ENCODE peak calls at places on chromosomes 5 and 9, in nine cellular contexts. Y, D, R, F, Q, V, S, H and N are unnamed samples.

GRCh38 chr9:83544002-83544698 is 5.9 kb upstream of the FRMD3 start:
- DNase-seq in Y (peak; percentile 49), D (peak; percentile 43), R (peak; percentile 25), F (peak; percentile 90), Q (peak; percentile 39), V (no peak), S (peak; percentile 41), H (peak; percentile 75), N (peak; percentile 25)

GRCh38 chr9:93126151-93126781 is 7.8 kb downstream of the NINJ1 start:
- DNase-seq in Y (no peak), D (no peak), R (peak; percentile 17), F (no peak), Q (no peak), V (peak; percentile 57), S (no peak), H (no peak), N (no peak)

GRCh38 chr9:130287736-130288135 is 22.2 kb downstream of the HMCN2 start:
- DNase-seq in Y (no peak), D (no peak), R (no peak), F (no peak), Q (no peak), V (no peak), S (no peak), H (no peak), N (no peak)

GRCh38 chr9:129471201-129472019 is 149.5 kb downstream of the C9orf50 start:
- DNase-seq in Y (no peak), D (no peak), R (no peak), F (no peak), Q (no peak), V (no peak), S (no peak), H (no peak), N (no peak)

GRCh38 chr9:80467632-80468031 is 895.9 kb downstream of the TLE4 start:
- DNase-seq in Y (no peak), D (peak; percentile 10), R (no peak), F (no peak), Q (peak; percentile 19), V (no peak), S (no peak), H (peak; percentile 20), N (no peak)

GRCh38 chr5:118548761-118549160 is 439.6 kb downstream of the DTWD2 start:
- DNase-seq in Y (peak; percentile 57), D (no peak), R (no peak), F (peak; percentile 93), Q (no peak), V (no peak), S (peak; percentile 59), H (peak; percentile 1), N (no peak)

GRCh38 chr5:1553642-1554409 is 30.1 kb upstream of the LPCAT1 start:
- DNase-seq in Y (no peak), D (no peak), R (no peak), F (no peak), Q (no peak), V (no peak), S (no peak), H (no peak), N (no peak)

GRCh38 chr5:111680737-111681413 is 76.1 kb downstream of the NREP start:
- DNase-seq in Y (peak; percentile 95), D (peak; percentile 85), R (peak; percentile 69), F (peak; percentile 96), Q (peak; percentile 88), V (peak; percentile 74), S (peak; percentile 86), H (peak; percentile 97), N (peak; percentile 95)

GRCh38 chr5:68656936-68657857 is 436.6 kb upstream of the SLC30A5 start:
- DNase-seq in Y (no peak), D (no peak), R (peak; percentile 29), F (no peak), Q (no peak), V (no peak), S (no peak), H (peak; percentile 22), N (no peak)

GRCh38 chr5:65137631-65138030 is 344.1 kb downstream of the ADAMTS6 start:
- DNase-seq in Y (no peak), D (no peak), R (no peak), F (no peak), Q (no peak), V (no peak), S (no peak), H (no peak), N (no peak)

GRCh38 chr5:56124885-56125250 is 108.3 kb downstream of the ANKRD55 start:
- DNase-seq in Y (no peak), D (no peak), R (no peak), F (peak; percentile 15), Q (no peak), V (no peak), S (no peak), H (no peak), N (no peak)

GRCh38 chr9:116674210-116674980 is 12.7 kb upstream of the TRIM32 start:
- DNase-seq in Y (no peak), D (no peak), R (no peak), F (no peak), Q (no peak), V (no peak), S (no peak), H (no peak), N (no peak)

DNA sequence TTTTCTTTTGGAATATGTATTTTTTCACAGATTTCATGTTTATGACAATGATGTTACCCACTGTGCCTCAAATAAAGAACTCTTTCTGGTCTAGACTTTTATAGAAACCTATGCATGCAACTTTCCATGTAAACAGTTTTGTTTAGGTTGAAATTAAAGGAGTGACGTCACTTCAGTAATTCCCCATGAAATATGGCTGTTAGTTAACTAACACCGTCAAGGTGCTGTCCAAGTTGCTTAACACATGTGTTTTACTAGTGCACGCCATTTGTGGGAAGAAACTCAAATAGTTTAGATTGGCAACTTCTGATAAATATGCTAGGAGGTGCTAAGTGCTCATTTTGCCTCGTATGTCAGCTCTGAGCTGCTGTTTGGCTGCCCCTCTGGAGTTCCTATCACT is 102.2 kb downstream of the FBN2 start:
- DNase-seq in Y (no peak), D (no peak), R (no peak), F (no peak), Q (no peak), V (no peak), S (no peak), H (no peak), N (no peak)
- TF ChIP-seq CTCF in Y (no peak), D (no peak), R (no peak), F (no peak), Q (no peak), V (no peak), S (no peak), H (no peak), N (no peak)

GRCh38 chr5:178199581-178200434 is 4.5 kb upstream of the HNRNPAB start:
- DNase-seq in Y (no peak), D (no peak), R (no peak), F (no peak), Q (no peak), V (peak; percentile 46), S (no peak), H (no peak), N (no peak)
- TF ChIP-seq CTCF in Y (no peak), D (no peak), R (no peak), F (no peak), Q (no peak), V (no peak), S (no peak), H (no peak), N (no peak)

DNA sequence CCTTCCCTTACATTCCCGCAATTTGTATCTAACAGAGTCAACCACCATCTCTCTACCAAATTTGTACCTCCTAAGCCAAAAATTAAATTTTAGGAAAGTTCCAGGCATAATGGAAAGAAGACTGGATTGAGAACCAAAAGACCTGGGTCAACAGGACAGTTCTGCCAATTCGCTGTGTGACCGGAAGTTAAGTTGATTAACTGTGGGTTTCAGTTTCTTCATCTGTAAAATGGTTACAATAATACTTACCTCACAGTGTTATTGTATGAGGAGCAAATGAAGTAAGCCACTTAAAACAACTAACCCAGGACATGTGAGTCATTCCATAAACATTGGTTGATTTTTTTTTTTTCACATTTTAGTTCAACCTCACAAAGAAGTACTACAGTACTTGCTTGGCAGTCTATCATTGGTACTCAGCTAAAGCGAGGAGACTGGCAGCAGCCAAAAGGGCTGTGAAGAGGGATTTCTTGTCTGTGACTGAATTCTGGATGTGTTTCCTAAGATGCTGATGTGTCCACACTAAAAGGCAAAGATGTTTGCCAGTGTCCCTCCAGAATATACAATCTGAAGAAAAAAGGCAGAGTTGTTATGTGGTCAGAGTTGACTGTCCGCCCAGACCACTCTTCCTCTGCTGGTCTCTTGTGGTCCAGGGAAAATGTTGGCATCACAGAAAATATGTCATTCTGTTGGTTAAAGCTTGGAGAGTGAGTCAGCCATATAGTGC is 198.6 kb downstream of the TLE1 start:
- DNase-seq in Y (peak; percentile 95), D (no peak), R (no peak), F (peak; percentile 60), Q (no peak), V (peak; percentile 69), S (peak; percentile 36), H (peak; percentile 72), N (no peak)
- TF ChIP-seq CTCF in Y (no peak), D (no peak), R (no peak), F (no peak), Q (no peak), V (no peak), S (no peak), H (no peak), N (no peak)

GRCh38 chr9:135188681-135189151 is 101.2 kb downstream of the OLFM1 start:
- DNase-seq in Y (no peak), D (no peak), R (no peak), F (no peak), Q (no peak), V (no peak), S (no peak), H (no peak), N (no peak)
- TF ChIP-seq CTCF in Y (no peak), D (no peak), R (no peak), F (no peak), Q (no peak), V (no peak), S (no peak), H (no peak), N (no peak)

GRCh38 chr5:109378095-109378494 is 31.7 kb downstream of the PJA2 start:
- DNase-seq in Y (no peak), D (no peak), R (no peak), F (no peak), Q (no peak), V (no peak), S (no peak), H (no peak), N (no peak)

GRCh38 chr5:109373932-109374331 is 35.8 kb downstream of the PJA2 start:
- DNase-seq in Y (no peak), D (no peak), R (no peak), F (no peak), Q (no peak), V (no peak), S (no peak), H (no peak), N (no peak)

GRCh38 chr5:109370343-109370742 is 39.4 kb downstream of the PJA2 start:
- DNase-seq in Y (no peak), D (no peak), R (no peak), F (no peak), Q (no peak), V (no peak), S (no peak), H (no peak), N (no peak)

GRCh38 chr5:109374625-109375024 is 35.1 kb downstream of the PJA2 start:
- DNase-seq in Y (no peak), D (no peak), R (no peak), F (peak; percentile 14), Q (no peak), V (no peak), S (no peak), H (no peak), N (no peak)
- TF ChIP-seq CTCF in Y (no peak), D (no peak), R (no peak), F (no peak), Q (no peak), V (no peak), S (no peak), H (no peak), N (no peak)